ENCODE peak calls at places on chromosomes 4 and X, in six cellular contexts. Y is GM12878, P is K562, E is HepG2, D is SK-N-SH, G is H1. X is an unnamed sample.

GRCh38 chr4:69075061-69075792 is 21.0 kb upstream of the UGT2B7 start:
- DNase-seq in E (peak; percentile 33), G (no peak), P (no peak), Y (no peak), D (no peak), X (no peak)

GRCh38 chr4:124722069-124722468 is 9.5 kb upstream of the ANKRD50 start:
- DNase-seq in Y (no peak), D (no peak), E (no peak), G (no peak), P (no peak), X (no peak)

GRCh38 chr4:177453116-177453515 is 10.9 kb upstream of the AGA start:
- DNase-seq in E (no peak), Y (no peak), G (no peak), D (no peak), P (no peak), X (no peak)

GRCh38 chrX:3576886-3577516 is 136.4 kb downstream of the PRKX start:
- DNase-seq in E (no peak), Y (no peak), P (no peak), D (no peak), G (no peak), X (no peak)

GRCh38 chr4:125070869-125071268 is 243.9 kb upstream of the FAT4 start:
- DNase-seq in G (no peak), Y (no peak), E (no peak), D (no peak), P (no peak), X (no peak)

GRCh38 chrX:78109458-78109857 is 5.4 kb downstream of the PGK1 start:
- DNase-seq in E (no peak), G (no peak), P (no peak), Y (no peak), D (no peak), X (no peak)

GRCh38 chr4:82706349-82707000 is 92.1 kb downstream of the SCD5 start:
- DNase-seq in G (no peak), D (no peak), E (no peak), P (no peak), Y (no peak), X (no peak)

GRCh38 chr4:188971125-188971524 is 831.9 kb downstream of the TRIML1 start:
- DNase-seq in Y (no peak), D (peak; percentile 9), P (no peak), E (no peak), G (no peak), X (peak; percentile 17)

GRCh38 chr4:1245481-1246051 is 3.4 kb downstream of the CTBP1 start:
- DNase-seq in P (no peak), G (no peak), E (no peak), Y (no peak), D (peak; percentile 27), X (no peak)

GRCh38 chrX:115940348-115940747 is 230.2 kb upstream of the AGTR2 start:
- DNase-seq in E (no peak), Y (no peak), P (no peak), G (no peak), D (no peak), X (no peak)

GRCh38 chrX:115941388-115941787 is 229.2 kb upstream of the AGTR2 start:
- DNase-seq in G (no peak), Y (no peak), P (no peak), D (no peak), E (no peak), X (no peak)

GRCh38 chrX:115939070-115939469 is 231.5 kb upstream of the AGTR2 start:
- DNase-seq in P (no peak), D (no peak), G (no peak), E (no peak), Y (peak; percentile 33), X (no peak)

GRCh38 chrX:115940888-115941332 is 229.6 kb upstream of the AGTR2 start:
- DNase-seq in E (peak; percentile 83), Y (peak; percentile 43), G (peak; percentile 62), P (peak; percentile 43), D (peak; percentile 78), X (no peak)

GRCh38 chrX:115939636-115940160 is 230.8 kb upstream of the AGTR2 start:
- DNase-seq in Y (no peak), P (no peak), G (no peak), E (no peak), D (no peak), X (no peak)
- H3K4me3 ChIP-seq in Y (no peak overlapping the region), P (no peak overlapping the region), G (no peak overlapping the region), E (no peak overlapping the region), D (no peak overlapping the region), X (no peak overlapping the region)

DNA sequence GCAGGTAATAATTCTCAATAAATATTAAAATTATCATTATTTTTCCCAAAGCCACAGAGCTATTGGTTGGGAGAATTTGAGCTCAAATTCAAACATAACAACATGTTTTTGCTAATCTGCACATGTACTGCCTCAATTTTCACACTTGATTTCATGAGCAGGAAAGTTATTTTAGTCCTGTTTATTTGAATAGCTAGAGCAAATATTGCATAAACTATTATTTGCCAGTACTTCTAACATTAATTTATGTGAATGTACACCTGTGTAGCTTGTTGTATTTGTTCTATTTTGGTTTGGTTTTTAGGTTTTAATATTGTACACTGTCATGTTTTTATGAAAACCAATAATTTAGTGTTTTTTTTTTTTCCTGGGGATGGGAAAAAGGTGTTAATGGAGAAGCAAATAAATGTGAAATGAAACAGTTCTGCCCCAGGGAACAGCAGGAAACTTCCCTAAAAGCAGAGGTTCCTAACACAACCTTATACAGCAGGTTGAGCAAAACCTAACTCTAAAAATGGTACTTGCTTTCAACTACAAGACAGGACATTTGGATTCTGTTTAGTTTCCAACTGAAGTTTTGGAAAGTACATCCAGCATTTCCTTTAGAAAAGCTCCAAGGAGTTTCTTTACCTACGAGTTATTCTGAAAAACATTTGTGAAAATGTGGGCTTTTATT is 99.4 kb downstream of the SYNPO2 start:
- DNase-seq in G (no peak), E (no peak), P (no peak), Y (no peak), D (no peak), X (no peak)
- TF ChIP-seq GABPA in G (no peak), E (no peak), P (no peak), Y (no peak), D (no peak), X (no peak)

GRCh38 chrX:74521961-74522833 is 92.2 kb downstream of the RLIM start:
- DNase-seq in G (no peak), D (peak; percentile 25), E (no peak), Y (no peak), P (no peak), X (no peak)
- TF ChIP-seq POLR2AphosphoS5 in G (no peak), D (no peak), E (no peak), Y (no peak), P (no peak), X (no peak)

DNA sequence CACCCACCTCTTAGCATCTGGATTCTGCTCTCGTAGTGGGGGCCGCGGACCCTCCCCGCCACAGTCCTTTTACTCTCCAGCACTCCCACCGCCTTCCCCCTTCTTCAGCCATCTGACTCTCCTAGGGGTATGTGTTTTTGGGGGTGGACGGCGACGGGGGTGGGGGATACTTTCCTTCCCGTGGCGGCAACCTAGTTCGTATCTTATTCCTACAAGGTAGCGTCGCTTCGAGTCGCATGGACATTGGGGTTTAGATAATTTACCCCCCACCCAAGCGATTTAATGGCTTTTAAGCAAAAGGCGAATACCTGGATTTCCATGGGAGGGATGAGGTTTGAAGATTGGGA is 1.3 kb upstream of the BCORL1 start:
- DNase-seq in P (no peak), D (no peak), Y (no peak), E (no peak), G (no peak), X (no peak)
- H3K4me3 ChIP-seq in P (no peak overlapping the region), D (no peak overlapping the region), Y (peak overlapping the region; percentile 53), E (peak overlapping the region; percentile 45), G (peak overlapping the region; percentile 34), X (no peak overlapping the region)

X was measured in HL-60.